ENCODE peak calls at places on chromosome 9, in seven cellular contexts. V is CD8-positive, alpha-beta T cell; H is breast epithelium; N is stomach; U is astrocyte of the cerebellum; X is fibroblast of pulmonary artery; Y is fibroblast of villous mesenchyme. D is an unnamed sample.

GRCh38 chr9:124258765-124259272 is 1.1 kb downstream of the NEK6 start:
- DNase-seq in U (no peak), X (no peak), V (no peak), Y (no peak), N (no peak), H (no peak), D (no peak)

GRCh38 chr9:133881671-133882381 is 110.3 kb downstream of the VAV2 start:
- DNase-seq in X (no peak), Y (no peak), N (no peak), V (no peak), U (no peak), H (peak; percentile 48), D (no peak)

GRCh38 chr9:22838266-22838665 is 391.6 kb downstream of the DMRTA1 start:
- DNase-seq in U (no peak), X (no peak), H (no peak), N (no peak), V (no peak), Y (no peak), D (no peak)

GRCh38 chr9:78601957-78602565 is 305.1 kb downstream of the PSAT1 start:
- DNase-seq in H (no peak), V (no peak), N (no peak), U (peak; percentile 50), X (peak; percentile 71), Y (peak; percentile 47), D (peak; percentile 73)

GRCh38 chr9:3906437-3907213 is 380.8 kb upstream of the RFX3 start:
- DNase-seq in Y (peak; percentile 87), X (peak; percentile 96), U (peak; percentile 70), H (peak; percentile 22), N (no peak), V (no peak), D (peak; percentile 93)

GRCh38 chr9:33682551-33682950 is 112.8 kb upstream of the PRSS3 start:
- DNase-seq in V (no peak), Y (no peak), H (no peak), X (no peak), N (no peak), U (no peak), D (no peak)

GRCh38 chr9:6024035-6024554 is 8.7 kb upstream of the RANBP6 start:
- DNase-seq in H (no peak), U (no peak), X (no peak), Y (peak; percentile 7), V (no peak), N (no peak), D (peak; percentile 6)

GRCh38 chr9:108521063-108521462 is 334.7 kb downstream of the ACTL7B start:
- DNase-seq in N (no peak), Y (peak; percentile 53), X (peak; percentile 65), V (no peak), H (no peak), U (peak; percentile 37), D (peak; percentile 68)

GRCh38 chr9:83431470-83432060 is 106.6 kb downstream of the FRMD3 start:
- DNase-seq in V (no peak), Y (no peak), X (no peak), U (no peak), H (peak; percentile 32), N (peak; percentile 94), D (no peak)

GRCh38 chr9:124036578-124036977 is 25.0 kb downstream of the LHX2 start:
- DNase-seq in U (no peak), N (no peak), H (no peak), X (no peak), V (no peak), Y (no peak), D (no peak)

GRCh38 chr9:22469928-22470544 is 23.4 kb downstream of the DMRTA1 start:
- DNase-seq in N (no peak), U (no peak), V (no peak), X (peak; percentile 39), H (no peak), Y (peak; percentile 31), D (peak; percentile 29)

GRCh38 chr9:129888085-129888808 is 53.0 kb downstream of the USP20 start:
- DNase-seq in U (no peak), X (no peak), H (peak; percentile 37), Y (no peak), V (peak; percentile 86), N (peak; percentile 62), D (no peak)

GRCh38 chr9:3526166-3526902 is 533 bp upstream of the RFX3 start:
- DNase-seq in H (peak; percentile 79), Y (peak; percentile 87), V (peak; percentile 82), U (peak; percentile 57), X (peak; percentile 85), N (peak; percentile 90), D (peak; percentile 92)

GRCh38 chr9:30967484-30967883 is 1417.0 kb upstream of the ACO1 start:
- DNase-seq in H (no peak), N (no peak), V (no peak), X (peak; percentile 16), U (no peak), Y (peak; percentile 2), D (no peak)

GRCh38 chr9:126002476-126003350 is 255.5 kb downstream of the PBX3 start:
- DNase-seq in H (no peak), Y (no peak), X (no peak), U (no peak), N (no peak), V (no peak), D (no peak)

GRCh38 chr9:136220017-136220729 is 15.2 kb upstream of the LHX3 start:
- DNase-seq in X (peak; percentile 23), N (no peak), Y (peak; percentile 58), U (no peak), H (no peak), V (no peak), D (peak; percentile 54)

GRCh38 chr9:100064872-100065581 is 33.8 kb downstream of the ERP44 start:
- DNase-seq in X (peak; percentile 61), V (no peak), N (no peak), Y (peak; percentile 61), H (no peak), U (no peak), D (peak; percentile 42)

GRCh38 chr9:88932766-88933165 is 58.5 kb upstream of the S1PR3 start:
- DNase-seq in U (no peak), H (peak; percentile 51), Y (no peak), X (no peak), V (no peak), N (no peak), D (no peak)

GRCh38 chr9:71355884-71356283 is 234.5 kb upstream of the TRPM3 start:
- DNase-seq in Y (no peak), N (no peak), H (no peak), X (no peak), V (no peak), U (no peak), D (no peak)
- TF ChIP-seq CTCF in Y (no peak), N (no peak), H (no peak), X (no peak), V (no peak), U (no peak), D (no peak)

DNA sequence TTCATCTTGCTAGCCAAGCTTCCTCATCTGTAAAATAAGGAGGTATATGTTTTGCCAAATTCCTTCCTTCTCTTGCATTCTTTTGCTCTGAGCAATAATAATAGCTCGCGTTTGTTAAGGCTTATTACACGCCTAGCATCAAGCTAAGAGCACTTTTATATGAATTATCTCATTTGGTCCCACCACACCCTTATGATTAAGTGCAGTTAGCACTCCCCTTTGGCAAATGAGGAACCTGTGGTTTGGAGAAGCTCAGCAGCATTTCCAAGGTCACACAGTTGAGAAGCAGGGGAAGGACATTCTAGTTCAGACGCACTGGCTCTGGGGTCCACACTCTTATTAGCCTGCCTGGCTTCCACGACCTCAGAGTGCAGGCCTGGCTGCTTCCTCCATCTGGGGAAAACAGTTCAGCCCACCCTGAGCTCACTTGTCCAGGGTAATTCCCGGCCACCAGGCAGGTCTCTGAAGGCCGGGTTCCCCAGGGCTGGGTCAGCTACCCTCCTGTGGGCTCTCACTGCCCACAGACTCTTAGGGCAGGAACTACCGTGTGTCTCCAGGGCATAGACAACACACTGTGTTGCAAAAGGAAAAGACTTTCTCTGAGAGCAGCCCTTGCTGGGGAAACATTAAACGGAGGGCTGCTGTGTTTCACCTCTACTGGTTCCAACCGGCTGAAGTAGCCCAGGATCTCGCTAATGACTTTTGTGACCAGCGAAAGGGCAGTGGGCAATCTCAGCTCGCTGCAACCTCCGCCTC is 10.0 kb upstream of the FBP1 start:
- DNase-seq in N (no peak), V (no peak), X (peak; percentile 38), Y (peak; percentile 29), H (no peak), U (peak; percentile 33), D (peak; percentile 67)
- H3K4me3 ChIP-seq in N (no peak overlapping the region), V (no peak overlapping the region), X (no peak overlapping the region), Y (no peak overlapping the region), H (no peak overlapping the region), U (no peak overlapping the region), D (no peak overlapping the region)

GRCh38 chr9:96417610-96418073 is 528 bp downstream of the ZNF367 start:
- DNase-seq in V (peak; percentile 27), N (no peak), Y (no peak), H (no peak), U (no peak), X (no peak), D (no peak)

GRCh38 chr9:96419691-96419969 is 1.5 kb upstream of the ZNF367 start:
- DNase-seq in H (no peak), X (no peak), V (no peak), N (no peak), Y (no peak), U (no peak), D (no peak)

GRCh38 chr9:96418074-96418919 is at the start of gene ZNF367:
- DNase-seq in N (peak; percentile 97), X (peak; percentile 97), U (peak; percentile 91), V (peak; percentile 89), Y (peak; percentile 99), H (peak; percentile 97), D (peak; percentile 97)

GRCh38 chr9:96418920-96419690 is 935 bp upstream of the ZNF367 start:
- DNase-seq in V (peak; percentile 48), U (no peak), H (peak; percentile 47), Y (peak; percentile 42), X (peak; percentile 41), N (peak; percentile 74), D (peak; percentile 50)

GRCh38 chr9:96417051-96417586 is 1.1 kb downstream of the ZNF367 start:
- DNase-seq in X (peak; percentile 77), N (peak; percentile 91), H (peak; percentile 79), Y (peak; percentile 82), U (peak; percentile 26), V (peak; percentile 94), D (peak; percentile 78)
- TF ChIP-seq CTCF in X (peak; percentile 16), N (no peak), H (no peak), Y (peak; percentile 10), U (no peak), V (no peak), D (no peak)

GRCh38 chr9:87249029-87249428 is 248.6 kb upstream of the DAPK1 start:
- DNase-seq in V (no peak), Y (no peak), N (no peak), H (peak; percentile 66), X (no peak), U (no peak), D (no peak)

GRCh38 chr9:87255437-87256155 is 242.1 kb upstream of the DAPK1 start:
- DNase-seq in N (no peak), X (peak; percentile 54), Y (no peak), U (no peak), H (no peak), V (no peak), D (peak; percentile 96)

GRCh38 chr9:87245271-87245670 is 252.4 kb upstream of the DAPK1 start:
- DNase-seq in Y (no peak), U (no peak), H (no peak), N (no peak), V (no peak), X (no peak), D (no peak)

DNA sequence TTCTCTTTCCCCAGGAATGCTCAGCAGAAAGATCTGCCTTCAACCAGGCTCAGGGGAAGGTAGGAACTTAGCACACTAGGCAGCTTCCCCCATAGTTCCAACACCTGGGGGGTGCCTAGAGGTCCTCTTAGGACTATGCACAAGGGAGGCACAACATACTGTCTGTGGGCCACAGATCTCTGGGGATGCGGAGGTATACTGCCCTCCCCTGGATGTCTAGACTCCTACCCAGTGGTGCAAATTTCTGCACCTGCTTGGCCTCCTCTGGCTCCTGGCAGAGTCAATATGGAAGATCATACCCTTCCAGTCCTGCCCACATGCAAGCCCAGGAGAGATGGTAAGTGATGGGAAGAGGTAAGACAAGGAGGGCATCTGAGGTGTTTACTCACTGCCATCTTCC is 247.5 kb upstream of the DAPK1 start:
- DNase-seq in H (no peak), V (no peak), X (no peak), U (no peak), N (no peak), Y (no peak), D (no peak)
- H3K4me3 ChIP-seq in H (no peak overlapping the region), V (no peak overlapping the region), X (no peak overlapping the region), U (no peak overlapping the region), N (no peak overlapping the region), Y (no peak overlapping the region), D (no peak overlapping the region)